ENCODE peak calls at places on chromosomes 4 and X, in four cellular contexts. F is IMR-90, M is GM12878, S is K562. L is an unnamed sample.

GRCh38 chr4:75229783-75230570 is 284.2 kb downstream of the RCHY1 start:
- DNase-seq in F (peak; percentile 7), M (peak; percentile 32), S (no peak), L (no peak)

GRCh38 chr4:3426465-3427133 is 15.2 kb upstream of the HGFAC start:
- DNase-seq in F (no peak), M (no peak), S (no peak), L (no peak)

GRCh38 chrX:131677655-131678628 is 134.1 kb downstream of the OR13H1 start:
- DNase-seq in F (peak; percentile 3), M (no peak), S (peak; percentile 69), L (peak; percentile 38)

GRCh38 chr4:113969935-113970334 is 9.5 kb downstream of the ARSJ start:
- DNase-seq in F (no peak), M (no peak), S (no peak), L (no peak)

GRCh38 chr4:11904117-11904535 is 475.4 kb upstream of the HS3ST1 start:
- DNase-seq in F (no peak), M (no peak), S (no peak), L (no peak)

GRCh38 chrX:9340619-9341304 is 124.1 kb upstream of the TBL1X start:
- DNase-seq in F (peak; percentile 43), M (peak; percentile 5), S (no peak), L (no peak)

GRCh38 chr4:38141808-38142500 is 181.8 kb downstream of the PTTG2 start:
- DNase-seq in F (peak; percentile 86), M (no peak), S (no peak), L (no peak)

GRCh38 chr4:159444668-159445067 is 341.8 kb downstream of the RAPGEF2 start:
- DNase-seq in F (peak; percentile 30), M (no peak), S (no peak), L (no peak)

GRCh38 chr4:2260336-2261109 is 1.4 kb downstream of the MXD4 start:
- DNase-seq in F (no peak), M (no peak), S (no peak), L (no peak)

GRCh38 chrX:626745-627509 is 3.7 kb upstream of the SHOX start:
- DNase-seq in F (no peak), M (no peak), S (no peak), L (no peak)

GRCh38 chr4:47704693-47705325 is 133.1 kb downstream of the CORIN start:
- DNase-seq in F (peak; percentile 37), M (no peak), S (no peak), L (no peak)

DNA sequence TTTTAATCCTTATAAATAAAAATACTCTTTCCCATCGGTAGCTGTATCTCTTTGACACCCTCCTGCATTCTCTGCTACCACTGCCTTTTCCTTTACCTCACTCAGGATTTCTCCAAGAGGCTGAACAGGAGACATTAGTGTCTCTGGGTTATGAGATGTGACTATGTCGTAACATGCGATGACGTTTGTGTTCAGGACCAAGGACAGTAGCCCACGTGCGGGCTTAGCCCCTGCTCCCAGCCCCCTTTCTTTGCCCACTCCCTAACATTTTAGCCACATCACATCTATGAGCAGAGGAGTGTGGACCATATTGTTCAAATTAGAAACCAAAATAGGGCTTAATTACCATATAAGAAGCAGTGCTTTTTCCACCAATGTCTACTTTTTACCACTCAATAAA is 369.3 kb downstream of the FBXW7 start:
- DNase-seq in F (no peak), M (no peak), S (peak; percentile 23), L (no peak)
- TF ChIP-seq CEBPB in F (peak; percentile 73), M (no peak), S (peak; percentile 79), L (no peak)

GRCh38 chr4:95533254-95533653 is 15.5 kb downstream of the UNC5C start:
- DNase-seq in F (no peak), M (no peak), S (no peak), L (no peak)
- TF ChIP-seq RCOR1 in F (no peak), M (no peak), S (no peak), L (no peak)

GRCh38 chr4:168708108-168708507 is 211.3 kb downstream of the PALLD start:
- DNase-seq in F (peak; percentile 68), M (no peak), S (no peak), L (no peak)

GRCh38 chr4:168713193-168713592 is 216.3 kb downstream of the PALLD start:
- DNase-seq in F (no peak), M (no peak), S (no peak), L (no peak)

GRCh38 chr4:168711197-168712120 is 214.6 kb downstream of the PALLD start:
- DNase-seq in F (peak; percentile 44), M (no peak), S (no peak), L (no peak)

GRCh38 chr4:168712316-168712855 is 215.5 kb downstream of the PALLD start:
- DNase-seq in F (no peak), M (no peak), S (no peak), L (no peak)

DNA sequence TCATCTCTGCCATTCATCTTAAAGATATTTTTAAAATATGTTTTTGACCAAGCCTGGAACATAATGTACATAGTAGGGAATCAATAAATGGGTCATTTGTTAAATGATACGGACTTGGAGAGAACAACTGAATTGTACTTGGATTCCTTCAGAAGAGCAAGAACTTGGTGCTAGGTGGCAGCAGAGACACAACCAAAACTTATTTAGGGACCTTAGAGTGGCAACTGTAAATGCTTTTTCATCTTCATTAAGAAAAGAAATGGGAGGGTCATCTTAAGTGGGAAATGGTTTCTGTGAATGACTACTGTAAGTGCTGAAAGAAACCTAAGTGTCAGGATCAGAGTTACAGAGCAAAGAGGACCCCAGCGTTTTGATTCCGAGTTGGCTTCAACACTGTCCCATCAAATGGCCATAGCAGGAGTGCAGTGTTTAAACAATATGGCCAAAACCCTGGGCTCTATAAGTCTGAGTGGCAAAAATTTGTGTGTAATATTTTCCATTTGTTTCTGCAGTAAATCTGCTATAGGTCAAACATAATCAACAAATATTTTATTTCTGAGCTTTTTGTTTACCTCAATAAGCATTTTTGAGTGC is 213.6 kb downstream of the PALLD start:
- DNase-seq in F (peak; percentile 79), M (no peak), S (no peak), L (peak; percentile 66)
- TF ChIP-seq CEBPB in F (no peak), M (no peak), S (no peak), L (no peak)

DNA sequence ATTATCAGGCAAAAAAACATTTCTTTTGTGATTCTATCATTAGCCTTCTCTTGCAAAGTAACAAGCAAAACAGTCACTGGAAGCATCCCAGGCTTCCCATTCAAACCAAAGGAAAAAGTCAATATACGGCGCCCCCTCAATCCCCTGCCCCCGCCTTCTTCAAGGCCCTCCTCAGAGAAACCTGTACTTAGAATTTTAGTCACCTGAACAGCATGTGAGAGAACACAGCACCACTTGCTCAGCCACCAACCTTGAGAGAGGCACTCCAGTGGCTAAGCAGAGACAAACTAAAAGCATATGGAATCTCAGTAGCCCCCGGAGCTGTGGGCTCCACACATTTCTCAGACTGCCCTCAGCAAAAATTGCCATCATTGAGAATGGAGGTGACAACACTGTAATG is 25.2 kb downstream of the LEF1 start:
- DNase-seq in F (no peak), M (no peak), S (no peak), L (no peak)
- TF ChIP-seq RCOR1 in F (no peak), M (no peak), S (no peak), L (no peak)

GRCh38 chr4:182338059-182338458 is 94.9 kb downstream of the TENM3 start:
- DNase-seq in F (no peak), M (no peak), S (no peak), L (no peak)
- TF ChIP-seq CEBPB in F (no peak), M (no peak), S (no peak), L (no peak)

GRCh38 chr4:147855670-147856069 is 123.8 kb downstream of the ARHGAP10 start:
- DNase-seq in F (no peak), M (no peak), S (no peak), L (no peak)
- TF ChIP-seq RCOR1 in F (no peak), M (no peak), S (no peak), L (no peak)

DNA sequence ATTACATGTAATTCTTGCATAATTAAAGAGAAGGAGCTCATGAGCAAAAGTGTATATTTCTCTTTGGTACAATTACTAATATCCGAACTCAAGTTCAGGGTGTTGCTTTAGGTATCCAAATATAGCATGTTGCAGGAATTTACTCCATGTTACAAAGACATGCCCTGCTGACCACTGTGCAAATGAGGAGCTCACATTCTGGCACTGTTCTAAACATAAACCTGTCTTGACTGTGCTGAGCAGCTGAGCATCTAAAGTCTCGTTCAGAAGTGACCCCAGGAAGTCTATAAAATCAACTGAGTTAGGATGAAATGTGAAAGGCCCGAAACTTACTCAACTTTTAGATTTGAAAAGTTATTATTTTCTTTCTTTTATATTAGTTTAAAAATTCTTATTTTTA is 124.3 kb downstream of the STIM2 start:
- DNase-seq in F (no peak), M (no peak), S (no peak), L (no peak)
- TF ChIP-seq CEBPB in F (no peak), M (no peak), S (no peak), L (no peak)

GRCh38 chr4:6047130-6047673 is 29.0 kb upstream of the C4orf50 start:
- DNase-seq in F (no peak), M (no peak), S (no peak), L (no peak)
- TF ChIP-seq RCOR1 in F (no peak), M (no peak), S (no peak), L (no peak)

L was measured in A549.